ENCODE peak calls at places on chromosomes 13 and 19, in four cellular contexts. One of them, this sample, is unnamed.

GRCh38 chr13:98824376-98825160 is 72.1 kb upstream of the SLC15A1 start:
- DNase-seq in Right ventricle myocardium superior: no peak
- DNase-seq in HAP-1: no peak
- DNase-seq in GM19239: no peak
- DNase-seq in this sample: no peak

GRCh38 chr19:17210296-17210695 is 4.9 kb upstream of the USE1 start:
- DNase-seq in GM19239: no peak
- DNase-seq in HAP-1: no peak
- DNase-seq in Right ventricle myocardium superior: no peak
- DNase-seq in this sample: no peak

GRCh38 chr19:11096210-11096841 is 7.1 kb downstream of the LDLR start:
- DNase-seq in GM19239: no peak
- DNase-seq in HAP-1: no peak
- DNase-seq in Right ventricle myocardium superior: peak
- DNase-seq in this sample: peak

GRCh38 chr19:46913852-46914430 is 53.1 kb downstream of the ARHGAP35 start:
- DNase-seq in GM19239: no peak
- DNase-seq in Right ventricle myocardium superior: no peak
- DNase-seq in HAP-1: peak
- DNase-seq in this sample: no peak

GRCh38 chr13:57352114-57352513 is 185.1 kb downstream of the PRR20E start:
- DNase-seq in HAP-1: no peak
- DNase-seq in Right ventricle myocardium superior: no peak
- DNase-seq in GM19239: no peak
- DNase-seq in this sample: no peak

GRCh38 chr13:86731987-86732386 is 932.8 kb upstream of the SLITRK6 start:
- DNase-seq in Right ventricle myocardium superior: no peak
- DNase-seq in HAP-1: no peak
- DNase-seq in GM19239: no peak
- DNase-seq in this sample: no peak

GRCh38 chr13:89082623-89083022 is 1411.5 kb downstream of the SLITRK5 start:
- DNase-seq in Right ventricle myocardium superior: no peak
- DNase-seq in HAP-1: no peak
- DNase-seq in GM19239: no peak
- DNase-seq in this sample: no peak

GRCh38 chr13:23473236-23473635 is 39.7 kb upstream of the SACS start:
- DNase-seq in Right ventricle myocardium superior: no peak
- DNase-seq in GM19239: no peak
- DNase-seq in HAP-1: no peak
- DNase-seq in this sample: no peak

GRCh38 chr13:51136276-51136980 is 25.4 kb upstream of the C13orf42 start:
- DNase-seq in GM19239: no peak
- DNase-seq in Right ventricle myocardium superior: no peak
- DNase-seq in HAP-1: no peak
- DNase-seq in this sample: peak

GRCh38 chr13:47829684-47830083 is 171.4 kb downstream of the SUCLA2 start:
- DNase-seq in HAP-1: no peak
- DNase-seq in GM19239: no peak
- DNase-seq in Right ventricle myocardium superior: no peak
- DNase-seq in this sample: no peak

GRCh38 chr19:49491030-49491803 is 3.8 kb downstream of the RPL13A start:
- DNase-seq in HAP-1: no peak
- DNase-seq in GM19239: no peak
- DNase-seq in Right ventricle myocardium superior: no peak
- DNase-seq in this sample: no peak

GRCh38 chr13:81577601-81578000 is 1236.7 kb upstream of the SPRY2 start:
- DNase-seq in GM19239: no peak
- DNase-seq in HAP-1: peak
- DNase-seq in Right ventricle myocardium superior: no peak
- DNase-seq in this sample: no peak

GRCh38 chr19:14028901-14029300 is 953 bp downstream of the RLN3 start:
- DNase-seq in HAP-1: no peak
- DNase-seq in Right ventricle myocardium superior: no peak
- DNase-seq in GM19239: no peak
- DNase-seq in this sample: no peak

GRCh38 chr13:39144941-39145533 is 106.8 kb downstream of the NHLRC3 start:
- DNase-seq in GM19239: peak
- DNase-seq in Right ventricle myocardium superior: peak
- DNase-seq in HAP-1: peak
- DNase-seq in this sample: peak

GRCh38 chr13:40585911-40586471 is 80.5 kb downstream of the FOXO1 start:
- DNase-seq in GM19239: no peak
- DNase-seq in HAP-1: peak
- DNase-seq in Right ventricle myocardium superior: no peak
- DNase-seq in this sample: no peak

GRCh38 chr13:43329702-43330101 is 306.3 kb downstream of the DNAJC15 start:
- DNase-seq in HAP-1: peak
- DNase-seq in Right ventricle myocardium superior: no peak
- DNase-seq in GM19239: no peak
- DNase-seq in this sample: no peak